ENCODE peak calls at places on chromosomes 6 and 20, in five cellular contexts. One of them, this sample, is unnamed.

GRCh38 chr6:38739532-38739931 is 24.4 kb downstream of the DNAH8 start:
- DNase-seq in choroid plexus epithelial cell: peak
- DNase-seq in AG04450: no peak
- DNase-seq in kidney epithelial cell: no peak
- DNase-seq in left lung: no peak
- DNase-seq in this sample: no peak

GRCh38 chr20:63553933-63554290 is at the start of gene FNDC11:
- DNase-seq in kidney epithelial cell: no peak
- DNase-seq in choroid plexus epithelial cell: no peak
- DNase-seq in AG04450: no peak
- DNase-seq in left lung: no peak
- DNase-seq in this sample: no peak

GRCh38 chr6:134041093-134041492 is 11.3 kb downstream of the SLC2A12 start:
- DNase-seq in kidney epithelial cell: peak
- DNase-seq in AG04450: no peak
- DNase-seq in choroid plexus epithelial cell: peak
- DNase-seq in left lung: no peak
- DNase-seq in this sample: peak

GRCh38 chr6:44237813-44238433 is 9.0 kb upstream of the HSP90AB1 start:
- DNase-seq in AG04450: no peak
- DNase-seq in choroid plexus epithelial cell: peak
- DNase-seq in left lung: peak
- DNase-seq in kidney epithelial cell: no peak
- DNase-seq in this sample: no peak

GRCh38 chr6:104788400-104788799 is 71.3 kb downstream of the HACE1 start:
- DNase-seq in choroid plexus epithelial cell: no peak
- DNase-seq in kidney epithelial cell: no peak
- DNase-seq in left lung: no peak
- DNase-seq in AG04450: no peak
- DNase-seq in this sample: no peak

GRCh38 chr6:119124079-119124824 is 45.8 kb upstream of the FAM184A start:
- DNase-seq in AG04450: no peak
- DNase-seq in left lung: no peak
- DNase-seq in choroid plexus epithelial cell: no peak
- DNase-seq in kidney epithelial cell: no peak
- DNase-seq in this sample: no peak

GRCh38 chr6:113104546-113105325 is 752.4 kb upstream of the MARCKS start:
- DNase-seq in kidney epithelial cell: no peak
- DNase-seq in AG04450: no peak
- DNase-seq in choroid plexus epithelial cell: peak
- DNase-seq in left lung: no peak
- DNase-seq in this sample: no peak

GRCh38 chr20:47438464-47439381 is 63.0 kb upstream of the NCOA3 start:
- DNase-seq in left lung: peak
- DNase-seq in kidney epithelial cell: no peak
- DNase-seq in AG04450: no peak
- DNase-seq in choroid plexus epithelial cell: no peak
- DNase-seq in this sample: no peak

GRCh38 chr20:62407221-62407992 is at the start of gene CABLES2:
- DNase-seq in kidney epithelial cell: peak
- DNase-seq in left lung: peak
- DNase-seq in choroid plexus epithelial cell: peak
- DNase-seq in AG04450: peak
- DNase-seq in this sample: peak

GRCh38 chr6:161876231-161876630 is 602.4 kb upstream of the AGPAT4 start:
- DNase-seq in left lung: no peak
- DNase-seq in kidney epithelial cell: no peak
- DNase-seq in AG04450: no peak
- DNase-seq in choroid plexus epithelial cell: no peak
- DNase-seq in this sample: no peak

GRCh38 chr6:80436663-80437062 is 330.2 kb downstream of the BCKDHB start:
- DNase-seq in kidney epithelial cell: no peak
- DNase-seq in left lung: no peak
- DNase-seq in choroid plexus epithelial cell: no peak
- DNase-seq in AG04450: no peak
- DNase-seq in this sample: no peak

GRCh38 chr20:63056236-63057132 is 49.7 kb upstream of the BHLHE23 start:
- DNase-seq in AG04450: no peak
- DNase-seq in choroid plexus epithelial cell: peak
- DNase-seq in kidney epithelial cell: no peak
- DNase-seq in left lung: peak
- DNase-seq in this sample: no peak

GRCh38 chr6:80214436-80215022 is 108.1 kb downstream of the BCKDHB start:
- DNase-seq in kidney epithelial cell: no peak
- DNase-seq in choroid plexus epithelial cell: peak
- DNase-seq in AG04450: peak
- DNase-seq in left lung: no peak
- DNase-seq in this sample: peak

GRCh38 chr20:63284083-63284440 is 8.9 kb upstream of the COL20A1 start:
- DNase-seq in choroid plexus epithelial cell: no peak
- DNase-seq in AG04450: no peak
- DNase-seq in kidney epithelial cell: no peak
- DNase-seq in left lung: no peak
- DNase-seq in this sample: no peak

GRCh38 chr6:47718571-47718970 is 20.2 kb downstream of the ADGRF4 start:
- DNase-seq in kidney epithelial cell: no peak
- DNase-seq in AG04450: no peak
- DNase-seq in left lung: no peak
- DNase-seq in choroid plexus epithelial cell: no peak
- DNase-seq in this sample: no peak

GRCh38 chr6:16600026-16600425 is 161.2 kb downstream of the ATXN1 start:
- DNase-seq in kidney epithelial cell: no peak
- DNase-seq in AG04450: no peak
- DNase-seq in choroid plexus epithelial cell: no peak
- DNase-seq in left lung: no peak
- DNase-seq in this sample: no peak

GRCh38 chr6:85581572-85581971 is 12.1 kb downstream of the SNX14 start:
- DNase-seq in left lung: no peak
- DNase-seq in choroid plexus epithelial cell: no peak
- DNase-seq in kidney epithelial cell: no peak
- DNase-seq in AG04450: no peak
- DNase-seq in this sample: no peak

GRCh38 chr6:40395066-40395697 is 192.0 kb downstream of the LRFN2 start:
- DNase-seq in choroid plexus epithelial cell: no peak
- DNase-seq in left lung: no peak
- DNase-seq in AG04450: no peak
- DNase-seq in kidney epithelial cell: no peak
- DNase-seq in this sample: no peak

GRCh38 chr6:108716801-108717791 is 131.1 kb upstream of the ARMC2 start:
- DNase-seq in choroid plexus epithelial cell: no peak
- DNase-seq in left lung: no peak
- DNase-seq in kidney epithelial cell: no peak
- DNase-seq in AG04450: no peak
- DNase-seq in this sample: no peak

DNA sequence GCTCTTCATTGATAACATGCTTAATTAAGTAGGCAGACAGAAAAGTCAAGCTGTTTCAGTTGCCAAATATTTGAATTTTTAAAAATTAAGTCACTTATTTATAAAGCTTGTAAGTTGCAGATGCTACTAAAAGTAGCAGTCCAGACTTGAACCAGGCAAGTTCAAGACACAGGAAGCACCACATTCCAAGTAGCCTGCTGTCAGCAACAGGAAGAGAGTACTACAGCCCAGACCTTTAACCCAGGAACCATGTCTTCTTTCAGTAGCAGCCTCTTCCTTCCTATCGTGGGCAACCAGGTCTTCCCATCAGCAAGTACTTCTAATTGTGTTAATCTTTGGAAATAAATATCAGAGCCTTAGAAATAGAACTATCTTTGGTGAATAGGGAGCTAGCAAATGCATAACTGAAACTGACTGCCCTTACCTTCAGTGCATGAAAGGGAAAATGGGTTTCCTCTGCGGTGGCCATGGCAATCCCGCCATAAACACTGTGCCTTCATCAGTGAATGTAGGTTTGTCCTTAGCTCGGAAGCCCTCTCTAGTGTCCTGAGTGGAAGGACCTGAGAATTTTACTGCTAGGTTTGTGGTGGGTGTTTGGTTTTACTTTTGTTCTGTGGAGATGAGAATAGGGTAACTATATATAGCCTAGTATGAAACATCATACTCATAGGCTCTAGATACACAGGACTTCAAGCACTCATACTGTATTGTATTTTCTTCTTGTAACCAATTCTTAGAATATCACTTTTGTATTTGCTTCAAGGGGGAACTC is 95.6 kb downstream of the SYCP2 start:
- DNase-seq in left lung: no peak
- DNase-seq in AG04450: no peak
- DNase-seq in choroid plexus epithelial cell: peak
- DNase-seq in kidney epithelial cell: no peak
- DNase-seq in this sample: no peak
- H3K4me3 ChIP-seq in left lung: no peak
- H3K4me3 ChIP-seq in AG04450: no peak
- H3K4me3 ChIP-seq in choroid plexus epithelial cell: no peak
- H3K4me3 ChIP-seq in kidney epithelial cell: no peak
- H3K4me3 ChIP-seq in this sample: no peak

GRCh38 chr20:61161649-61162210 is 90.3 kb upstream of the CDH4 start:
- DNase-seq in kidney epithelial cell: no peak
- DNase-seq in AG04450: no peak
- DNase-seq in choroid plexus epithelial cell: no peak
- DNase-seq in left lung: no peak
- DNase-seq in this sample: no peak
- TF ChIP-seq CTCF in kidney epithelial cell: no peak
- TF ChIP-seq CTCF in AG04450: peak
- TF ChIP-seq CTCF in choroid plexus epithelial cell: no peak
- TF ChIP-seq CTCF in left lung: no peak
- TF ChIP-seq CTCF in this sample: no peak

DNA sequence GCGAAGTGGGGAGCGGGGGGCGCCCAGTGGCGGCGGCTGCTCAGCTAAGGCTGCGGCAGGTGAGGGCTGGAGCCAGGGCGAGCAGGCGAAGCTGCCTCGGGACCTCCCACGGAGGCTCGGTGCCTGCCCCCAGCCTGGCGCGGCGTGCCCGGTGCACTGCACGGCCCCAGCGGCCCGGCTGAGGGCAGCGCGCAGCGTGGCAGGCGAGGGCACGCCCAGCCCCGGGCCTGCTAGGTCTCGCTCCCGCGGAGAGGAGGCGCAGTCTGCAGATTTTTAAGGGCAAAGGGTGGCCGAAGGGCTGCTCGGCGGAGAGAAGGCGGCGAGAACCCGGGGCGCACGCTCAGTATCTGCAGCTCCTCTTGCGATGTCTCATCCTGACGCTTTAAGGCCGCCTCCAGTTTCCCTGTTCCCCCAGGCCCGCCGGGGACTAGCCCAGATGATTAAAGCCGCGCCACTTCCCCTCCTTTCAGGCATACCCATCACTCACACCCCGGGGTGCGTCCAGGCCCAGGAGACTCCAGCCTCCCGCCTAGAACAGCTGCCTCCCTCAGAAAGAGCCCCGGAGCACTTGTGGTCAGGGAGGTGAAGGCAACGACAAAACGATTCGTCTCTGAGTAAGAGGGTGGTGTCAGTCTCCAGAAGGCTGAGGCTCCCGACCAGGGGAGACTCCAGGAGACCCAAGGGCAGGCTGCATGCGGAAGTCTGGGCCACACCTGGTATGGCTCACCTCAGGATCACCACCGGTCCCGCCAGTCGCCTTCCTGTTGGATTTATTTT is at the start of gene FERMT1:
- DNase-seq in AG04450: no peak
- DNase-seq in left lung: peak
- DNase-seq in kidney epithelial cell: peak
- DNase-seq in choroid plexus epithelial cell: peak
- DNase-seq in this sample: no peak
- H3K4me3 ChIP-seq in AG04450: peak
- H3K4me3 ChIP-seq in left lung: peak
- H3K4me3 ChIP-seq in kidney epithelial cell: peak
- H3K4me3 ChIP-seq in choroid plexus epithelial cell: peak
- H3K4me3 ChIP-seq in this sample: peak

GRCh38 chr6:388202-388903 is 3.2 kb upstream of the IRF4 start:
- DNase-seq in AG04450: no peak
- DNase-seq in left lung: no peak
- DNase-seq in choroid plexus epithelial cell: no peak
- DNase-seq in kidney epithelial cell: no peak
- DNase-seq in this sample: no peak

GRCh38 chr6:390914-391558 is 516 bp upstream of the IRF4 start:
- DNase-seq in AG04450: no peak
- DNase-seq in choroid plexus epithelial cell: peak
- DNase-seq in left lung: no peak
- DNase-seq in kidney epithelial cell: no peak
- DNase-seq in this sample: no peak

GRCh38 chr6:389143-389542 is 2.4 kb upstream of the IRF4 start:
- DNase-seq in AG04450: no peak
- DNase-seq in kidney epithelial cell: no peak
- DNase-seq in left lung: no peak
- DNase-seq in choroid plexus epithelial cell: no peak
- DNase-seq in this sample: no peak

GRCh38 chr6:391559-392440 is at the start of gene IRF4:
- DNase-seq in kidney epithelial cell: no peak
- DNase-seq in left lung: no peak
- DNase-seq in choroid plexus epithelial cell: no peak
- DNase-seq in AG04450: no peak
- DNase-seq in this sample: no peak

DNA sequence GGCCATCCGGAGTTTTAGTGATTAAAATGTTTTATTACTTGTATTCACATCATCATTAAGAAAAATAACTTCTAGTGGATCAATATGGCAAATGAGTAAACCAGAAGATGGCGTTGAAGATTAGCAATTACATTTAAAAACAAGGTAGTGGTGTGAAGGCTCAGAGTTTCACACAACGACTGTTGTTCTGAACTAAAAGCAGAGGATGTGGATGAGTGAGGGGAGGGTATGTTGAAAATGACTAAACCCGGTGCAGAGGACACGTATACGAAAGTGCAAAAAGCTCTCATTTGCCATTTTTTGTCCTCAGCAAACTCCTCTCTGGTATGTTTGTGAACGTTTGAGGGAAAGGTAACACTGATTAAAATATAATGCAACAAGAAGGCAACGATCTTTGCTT is 1.9 kb upstream of the IRF4 start:
- DNase-seq in left lung: no peak
- DNase-seq in AG04450: no peak
- DNase-seq in choroid plexus epithelial cell: no peak
- DNase-seq in kidney epithelial cell: no peak
- DNase-seq in this sample: no peak
- TF ChIP-seq CTCF in left lung: no peak
- TF ChIP-seq CTCF in AG04450: no peak
- TF ChIP-seq CTCF in choroid plexus epithelial cell: peak
- TF ChIP-seq CTCF in kidney epithelial cell: no peak
- TF ChIP-seq CTCF in this sample: no peak

GRCh38 chr6:141265748-141266647 is 866.7 kb upstream of the GJE1 start:
- DNase-seq in choroid plexus epithelial cell: peak
- DNase-seq in AG04450: no peak
- DNase-seq in kidney epithelial cell: no peak
- DNase-seq in left lung: no peak
- DNase-seq in this sample: no peak
- H3K4me3 ChIP-seq in choroid plexus epithelial cell: peak
- H3K4me3 ChIP-seq in AG04450: peak
- H3K4me3 ChIP-seq in kidney epithelial cell: no peak
- H3K4me3 ChIP-seq in left lung: no peak
- H3K4me3 ChIP-seq in this sample: no peak

This sample was measured in astrocyte of the cerebellum.